ENCODE peak calls at places on chromosome 17, in nine cellular contexts. Y is A549, X is Peyer's patch, U is adrenal gland, F is transverse colon, G is body of pancreas, M is tibial nerve, H is IMR-90, K is uterus. C is an unnamed sample.

GRCh38 chr17:8154608-8155152 is 2.5 kb upstream of the PER1 start:
- DNase-seq in Y (no peak), H (no peak), M (no peak), F (no peak), U (no peak), G (no peak), K (no peak), X (no peak), C (no peak)

GRCh38 chr17:73510981-73511442 is 133.2 kb downstream of the SDK2 start:
- DNase-seq in Y (no peak), H (no peak), G (no peak), U (no peak), K (no peak), M (no peak), F (no peak), X (no peak), C (no peak)

GRCh38 chr17:40493697-40494096 is 7.7 kb downstream of the TNS4 start:
- DNase-seq in F (no peak), U (no peak), K (no peak), X (no peak), Y (no peak), H (no peak), M (no peak), G (no peak), C (no peak)

GRCh38 chr17:4643676-4644075 is 2.2 kb upstream of the ALOX15 start:
- DNase-seq in K (no peak), X (no peak), G (no peak), F (peak), H (no peak), U (no peak), M (no peak), Y (no peak), C (no peak)

GRCh38 chr17:56441331-56441730 is 152.2 kb upstream of the NOG start:
- DNase-seq in X (no peak), M (no peak), H (peak), G (no peak), U (no peak), K (no peak), F (no peak), Y (no peak), C (no peak)

GRCh38 chr17:79954281-79955166 is 81.1 kb downstream of the TBC1D16 start:
- DNase-seq in K (peak), G (no peak), H (no peak), U (no peak), X (no peak), Y (no peak), M (no peak), F (no peak), C (no peak)

GRCh38 chr17:43864161-43864706 is 17.3 kb downstream of the CD300LG start:
- DNase-seq in K (no peak), F (no peak), U (no peak), G (no peak), Y (no peak), X (no peak), M (no peak), H (no peak), C (no peak)

GRCh38 chr17:14737984-14738651 is 437.2 kb downstream of the HS3ST3B1 start:
- DNase-seq in G (peak), M (peak), H (peak), Y (peak), X (no peak), K (no peak), F (peak), U (peak), C (peak)

GRCh38 chr17:49646391-49647255 is 31.3 kb downstream of the SPOP start:
- DNase-seq in Y (no peak), F (peak), X (no peak), M (no peak), G (no peak), H (peak), K (peak), U (peak), C (no peak)

GRCh38 chr17:4948166-4948996 is at the start of gene PFN1:
- DNase-seq in U (peak), F (peak), Y (peak), M (peak), H (peak), X (peak), K (peak), G (peak), C (peak)

GRCh38 chr17:72403713-72404209 is 282.9 kb downstream of the SOX9 start:
- DNase-seq in H (no peak), F (no peak), G (no peak), K (no peak), X (no peak), M (no peak), Y (no peak), U (no peak), C (no peak)

GRCh38 chr17:32495347-32496253 is 8.8 kb downstream of the CDK5R1 start:
- DNase-seq in H (peak), G (peak), K (peak), X (peak), U (peak), Y (no peak), F (no peak), M (no peak), C (no peak)

GRCh38 chr17:3860939-3861338 is 14.9 kb upstream of the NCBP3 start:
- DNase-seq in F (no peak), M (no peak), G (no peak), U (no peak), X (no peak), H (no peak), K (no peak), Y (no peak), C (no peak)

GRCh38 chr17:31095239-31096105 is 695 bp downstream of the NF1 start:
- DNase-seq in U (peak), H (peak), Y (peak), F (peak), G (peak), X (peak), K (peak), M (no peak), C (no peak)

GRCh38 chr17:59804910-59805381 is 87.8 kb downstream of the TUBD1 start:
- DNase-seq in K (no peak), F (no peak), Y (no peak), H (no peak), M (no peak), X (no peak), G (no peak), U (no peak), C (no peak)

GRCh38 chr17:28038802-28039600 is 3.5 kb upstream of the NLK start:
- DNase-seq in K (no peak), X (no peak), U (no peak), M (no peak), Y (no peak), F (no peak), H (peak), G (no peak), C (no peak)

GRCh38 chr17:2694381-2695242 is 17.0 kb downstream of the CLUH start:
- DNase-seq in K (no peak), F (peak), M (no peak), X (peak), U (no peak), G (no peak), H (no peak), Y (no peak), C (no peak)

GRCh38 chr17:55641559-55642160 is 81.0 kb downstream of the TMEM100 start:
- DNase-seq in F (peak), H (peak), U (peak), K (peak), M (peak), Y (peak), X (no peak), G (peak), C (no peak)

GRCh38 chr17:4329838-4330237 is 36.6 kb downstream of the UBE2G1 start:
- DNase-seq in K (no peak), U (no peak), X (no peak), H (peak), F (no peak), M (no peak), Y (peak), G (no peak), C (no peak)

GRCh38 chr17:20703781-20704180 is 124.3 kb downstream of the CDRT15L2 start:
- DNase-seq in X (no peak), H (no peak), F (no peak), U (no peak), G (no peak), M (no peak), Y (no peak), K (no peak), C (no peak)

GRCh38 chr17:67528751-67529436 is 151.8 kb downstream of the PITPNC1 start:
- DNase-seq in K (peak), U (peak), H (peak), X (peak), G (peak), F (peak), M (peak), Y (peak), C (peak)

GRCh38 chr17:80424878-80425765 is 10.2 kb downstream of the ENDOV start:
- DNase-seq in U (no peak), G (no peak), F (no peak), K (no peak), Y (no peak), X (peak), M (no peak), H (no peak), C (no peak)

GRCh38 chr17:7220593-7221280 is 999 bp downstream of the ACADVL start:
- DNase-seq in K (peak), U (peak), X (peak), Y (peak), H (peak), M (no peak), G (peak), F (peak), C (no peak)

GRCh38 chr17:56185905-56186783 is 32.9 kb downstream of the ANKFN1 start:
- DNase-seq in U (no peak), F (no peak), M (no peak), H (peak), G (no peak), K (no peak), Y (no peak), X (no peak), C (no peak)

GRCh38 chr17:31319253-31319661 is 2.2 kb downstream of the EVI2A start:
- DNase-seq in F (no peak), K (no peak), Y (no peak), X (no peak), G (no peak), M (no peak), H (no peak), U (no peak), C (no peak)

GRCh38 chr17:72376486-72377345 is 255.9 kb downstream of the SOX9 start:
- DNase-seq in F (no peak), U (no peak), M (no peak), X (no peak), G (no peak), Y (no peak), K (no peak), H (peak), C (no peak)

GRCh38 chr17:59401725-59402124 is 70.3 kb downstream of the YPEL2 start:
- DNase-seq in X (no peak), F (no peak), G (no peak), U (no peak), M (no peak), H (no peak), K (no peak), Y (no peak), C (no peak)

GRCh38 chr17:8781784-8782575 is 17.2 kb downstream of the MFSD6L start:
- DNase-seq in U (no peak), X (no peak), F (no peak), H (no peak), G (no peak), K (no peak), M (no peak), Y (no peak), C (no peak)

GRCh38 chr17:80861892-80862291 is 129.7 kb upstream of the CHMP6 start:
- DNase-seq in M (no peak), F (peak), G (no peak), U (no peak), Y (peak), K (no peak), H (peak), X (peak), C (no peak)

GRCh38 chr17:13074026-13074425 is 56.2 kb upstream of the ELAC2 start:
- DNase-seq in X (no peak), G (no peak), U (no peak), M (no peak), K (no peak), F (no peak), Y (no peak), H (peak), C (no peak)

GRCh38 chr17:72635034-72635654 is 457.3 kb downstream of the SLC39A11 start:
- DNase-seq in G (no peak), H (no peak), U (no peak), F (peak), K (no peak), Y (no peak), M (no peak), X (no peak), C (no peak)

GRCh38 chr17:64502809-64503208 is 3.3 kb downstream of the DDX5 start:
- DNase-seq in G (no peak), K (no peak), F (no peak), X (no peak), M (no peak), H (peak), U (no peak), Y (no peak), C (no peak)

GRCh38 chr17:64500487-64500859 is 3.6 kb upstream of the POLG2 start:
- DNase-seq in U (no peak), G (no peak), H (no peak), K (no peak), X (no peak), F (no peak), Y (no peak), M (no peak), C (no peak)

GRCh38 chr17:64499805-64500486 is 3.1 kb upstream of the POLG2 start:
- DNase-seq in F (no peak), G (no peak), H (peak), U (no peak), X (no peak), K (no peak), M (no peak), Y (no peak), C (no peak)

GRCh38 chr17:64502021-64502420 is 4.1 kb downstream of the DDX5 start:
- DNase-seq in G (no peak), U (no peak), X (no peak), M (no peak), F (no peak), Y (no peak), K (no peak), H (no peak), C (no peak)

DNA sequence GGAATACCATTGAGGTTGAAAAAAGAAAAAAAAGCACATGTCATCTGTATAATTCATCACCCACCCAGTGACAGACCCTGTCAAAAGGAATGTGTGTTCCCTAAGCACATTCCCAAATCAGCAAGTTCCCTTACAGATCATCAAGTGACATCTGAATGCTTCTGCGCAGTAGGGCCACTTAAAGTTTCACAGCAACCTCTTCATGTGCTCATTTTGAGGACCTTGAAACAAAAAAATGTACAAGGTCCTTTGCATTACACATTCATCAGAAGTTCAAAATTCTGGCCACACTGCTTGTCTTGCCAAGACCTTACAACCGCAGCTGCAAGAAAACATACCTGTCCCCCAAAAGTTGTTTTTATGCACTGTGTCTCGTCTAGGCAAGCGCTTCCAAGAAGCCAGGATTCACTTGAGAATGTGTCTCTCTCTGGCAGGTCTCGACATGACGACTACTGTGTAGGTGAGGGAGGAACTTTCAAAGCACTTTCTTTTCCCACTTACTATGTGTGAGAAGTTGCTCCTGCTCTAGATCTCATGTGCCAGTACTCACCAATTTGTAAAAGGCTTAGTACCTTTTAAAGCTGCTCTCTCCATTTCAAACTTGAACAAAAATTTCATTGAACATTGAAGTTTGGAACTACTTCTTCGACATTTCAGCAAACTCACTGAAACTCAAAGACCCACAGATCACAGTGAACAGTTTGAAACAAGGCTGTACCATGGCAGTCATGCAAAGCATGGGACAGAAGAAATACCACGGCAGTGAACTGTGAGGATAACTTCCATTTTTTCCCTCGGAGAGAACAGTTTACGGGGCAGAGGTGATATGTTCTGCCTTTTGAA is 4.3 kb upstream of the POLG2 start:
- DNase-seq in G (no peak), H (no peak), U (peak), K (no peak), Y (no peak), X (no peak), F (no peak), M (no peak), C (no peak)
- TF ChIP-seq POLR2A in G (no peak), H (no peak), U (no peak), K (no peak), Y (no peak), X (no peak), F (no peak), M (no peak), C (no peak)

DNA sequence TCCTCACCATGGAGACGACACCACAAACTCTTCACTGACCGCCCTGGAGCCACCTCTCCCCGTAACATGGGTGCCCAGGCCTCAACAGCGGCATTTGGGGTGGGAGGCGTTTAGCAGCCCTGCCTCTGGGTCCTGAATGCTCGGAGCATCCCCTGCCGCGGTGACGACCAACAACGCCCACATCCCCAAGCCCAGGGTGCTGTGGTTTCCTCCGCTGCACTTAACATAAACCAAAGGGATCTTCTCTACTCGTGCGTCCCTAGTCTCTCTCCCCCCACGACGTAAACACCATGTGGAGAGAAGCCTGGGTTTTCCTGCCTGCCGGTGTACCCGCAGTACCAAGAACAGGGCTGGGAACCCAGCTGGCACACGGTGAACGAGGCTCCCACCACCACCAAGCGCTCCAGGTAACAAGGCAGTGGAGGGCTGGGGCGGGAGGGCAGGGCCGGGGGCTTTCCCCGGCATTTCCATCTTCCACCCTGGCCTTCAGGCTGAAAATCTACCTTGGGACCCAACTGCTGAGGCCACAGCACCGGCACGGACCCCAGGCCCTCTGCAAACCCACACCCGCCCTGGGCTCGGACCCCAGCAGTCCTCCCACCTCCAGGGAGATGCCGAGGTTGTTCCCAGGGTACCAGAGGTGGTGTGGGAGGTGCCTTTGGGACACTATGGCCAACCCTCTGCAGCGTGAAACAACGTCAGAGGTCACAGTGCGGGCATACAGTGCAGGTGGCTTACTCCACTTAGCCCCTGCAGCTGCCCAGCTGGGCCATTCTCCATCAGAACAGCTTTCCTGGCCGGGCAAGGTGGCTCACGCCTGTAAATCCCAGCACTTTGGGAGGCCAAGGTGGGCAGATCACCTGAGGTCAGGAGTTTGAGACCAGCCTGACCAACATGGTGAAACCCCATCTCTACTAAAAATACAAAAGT is 54.3 kb downstream of the TIMM22 start:
- DNase-seq in X (no peak), M (no peak), U (no peak), K (no peak), F (no peak), Y (no peak), G (no peak), H (no peak), C (no peak)
- TF ChIP-seq POLR2A in X (no peak), M (no peak), U (no peak), K (no peak), F (no peak), Y (no peak), G (no peak), H (no peak), C (no peak)

GRCh38 chr17:45578516-45579455 is 88.3 kb upstream of the PLEKHM1 start:
- DNase-seq in G (no peak), H (no peak), X (no peak), U (no peak), Y (no peak), F (no peak), K (no peak), M (no peak), C (no peak)

GRCh38 chr17:45579529-45580495 is 89.3 kb upstream of the PLEKHM1 start:
- DNase-seq in Y (no peak), F (peak), K (no peak), H (no peak), M (no peak), G (no peak), U (no peak), X (no peak), C (no peak)

GRCh38 chr17:45581860-45582259 is 91.3 kb upstream of the PLEKHM1 start:
- DNase-seq in U (no peak), H (no peak), G (no peak), F (no peak), M (no peak), X (no peak), Y (no peak), K (no peak), C (no peak)

GRCh38 chr17:45580914-45581313 is 90.4 kb upstream of the PLEKHM1 start:
- DNase-seq in F (no peak), U (no peak), X (no peak), K (no peak), Y (no peak), M (no peak), G (no peak), H (no peak), C (no peak)

DNA sequence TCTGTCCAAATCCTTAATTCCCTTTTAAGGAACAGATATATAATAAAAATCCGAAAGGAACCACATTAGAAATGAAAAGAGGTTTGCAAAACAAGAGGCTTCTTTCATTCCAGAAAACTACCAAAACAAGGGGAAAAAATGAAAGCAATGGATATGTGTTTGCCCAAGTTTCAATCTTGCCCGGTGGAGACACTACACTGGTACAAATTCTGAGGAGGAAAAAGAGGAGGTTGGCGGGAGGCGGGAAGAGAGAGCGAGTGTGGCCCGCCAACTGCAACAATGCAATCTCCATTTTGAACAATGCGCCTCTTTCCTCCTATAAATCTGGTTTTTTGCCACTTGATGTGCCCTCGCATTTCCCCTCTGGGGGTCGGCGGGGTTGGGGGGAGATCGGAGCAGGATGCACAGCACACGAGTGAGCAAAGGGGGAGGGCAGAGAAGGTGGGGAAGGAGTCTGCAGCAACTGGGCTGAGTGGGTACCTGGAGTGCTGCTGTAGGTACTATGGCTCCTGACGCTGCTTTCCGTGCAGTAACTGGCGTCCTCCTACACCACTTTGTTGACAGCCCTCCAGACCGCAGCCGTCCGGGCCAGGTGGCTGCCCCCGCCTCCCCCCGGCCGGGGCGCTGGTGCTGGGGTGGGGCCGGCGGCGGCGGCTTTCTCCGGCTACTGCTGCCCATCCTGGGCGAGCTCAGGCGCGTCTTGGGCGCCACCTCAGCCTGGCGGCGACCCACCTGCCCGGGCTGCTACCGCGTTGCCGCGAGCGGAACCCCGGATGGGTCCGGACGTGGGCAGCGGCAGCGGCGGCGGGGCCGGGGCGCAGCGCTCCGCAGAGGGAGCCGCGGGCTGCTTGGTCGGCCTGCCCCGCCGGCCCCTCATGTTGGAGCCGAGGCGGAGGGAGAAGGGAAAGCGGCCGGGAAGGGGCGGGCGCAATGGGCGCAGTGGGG is 93.8 kb upstream of the PLEKHM1 start:
- DNase-seq in G (peak), X (peak), H (peak), U (peak), F (peak), Y (peak), M (no peak), K (peak), C (peak)
- TF ChIP-seq POLR2A in G (peak), X (no peak), H (no peak), U (no peak), F (peak), Y (peak), M (no peak), K (no peak), C (no peak)

GRCh38 chr17:82716383-82717181 is at the start of gene FN3KRP:
- DNase-seq in H (peak), G (peak), K (peak), M (peak), Y (peak), U (peak), F (peak), X (peak), C (peak)
- TF ChIP-seq POLR2A in H (peak), G (peak), K (no peak), M (no peak), Y (peak), U (peak), F (peak), X (peak), C (no peak)

GRCh38 chr17:41966453-41967140 is at the start of gene CNP:
- DNase-seq in Y (peak), U (peak), H (peak), K (peak), X (peak), F (peak), G (peak), M (peak), C (peak)
- TF ChIP-seq POLR2A in Y (peak), U (peak), H (peak), K (peak), X (peak), F (peak), G (peak), M (peak), C (peak)

C was measured in esophagus muscularis mucosa.